ENCODE peak calls at places on chromosome 21, in nine cellular contexts. I, B, F, O, S, V, Z, C and P are unnamed samples.
A peak's percentile ranks its signal among the peaks of the same experiment; 100 is the strongest.

GRCh38 chr21:41768371-41769042 is 1.7 kb upstream of the RIPK4 start:
- DNase-seq in S (peak; percentile 88), F (peak; percentile 29), Z (peak; percentile 51), V (no peak), C (peak; percentile 26), B (peak; percentile 43), I (peak; percentile 89), O (peak; percentile 92), P (peak; percentile 60)

GRCh38 chr21:38878394-38879179 is 72.9 kb downstream of the ETS2 start:
- DNase-seq in V (no peak), I (no peak), O (peak; percentile 31), B (no peak), C (no peak), S (peak; percentile 47), Z (no peak), F (no peak), P (no peak)

GRCh38 chr21:34582506-34583150 is 32.3 kb downstream of the RCAN1 start:
- DNase-seq in Z (no peak), V (no peak), F (peak; percentile 68), I (peak; percentile 67), C (peak; percentile 49), O (peak; percentile 86), B (peak; percentile 73), S (peak; percentile 85), P (peak; percentile 47)

GRCh38 chr21:34092241-34092921 is 19.0 kb downstream of the MRPS6 start:
- DNase-seq in F (no peak), B (no peak), C (peak; percentile 81), V (no peak), Z (no peak), S (no peak), O (no peak), I (no peak), P (no peak)

GRCh38 chr21:16775056-16775455 is 737.8 kb upstream of the CXADR start:
- DNase-seq in V (no peak), I (no peak), S (no peak), F (no peak), O (no peak), B (no peak), C (no peak), Z (no peak), P (no peak)

GRCh38 chr21:34020005-34020847 is 53.2 kb upstream of the MRPS6 start:
- DNase-seq in O (no peak), V (no peak), F (no peak), Z (no peak), C (no peak), B (peak; percentile 34), I (no peak), S (no peak), P (no peak)

GRCh38 chr21:38089763-38090046 is 167.1 kb upstream of the KCNJ15 start:
- DNase-seq in S (no peak), O (no peak), F (no peak), C (no peak), B (no peak), I (no peak), V (no peak), Z (no peak), P (no peak)

GRCh38 chr21:26093094-26093493 is 77.5 kb downstream of the APP start:
- DNase-seq in F (peak; percentile 76), V (no peak), C (no peak), I (no peak), O (peak; percentile 68), B (peak; percentile 34), Z (no peak), S (peak; percentile 74), P (peak; percentile 45)

GRCh38 chr21:34598931-34599400 is 15.9 kb downstream of the RCAN1 start:
- DNase-seq in F (peak; percentile 30), B (peak; percentile 38), C (no peak), V (no peak), O (peak; percentile 89), I (no peak), Z (no peak), S (peak; percentile 53), P (no peak)

GRCh38 chr21:21309510-21309909 is 311.3 kb downstream of the NCAM2 start:
- DNase-seq in V (no peak), B (no peak), O (no peak), F (no peak), S (no peak), I (no peak), C (no peak), Z (no peak), P (no peak)

GRCh38 chr21:26140185-26140584 is 30.4 kb downstream of the APP start:
- DNase-seq in O (peak; percentile 81), S (peak; percentile 89), Z (no peak), B (peak; percentile 99), I (no peak), V (no peak), F (peak; percentile 99), C (peak; percentile 98), P (peak; percentile 99)

GRCh38 chr21:31514598-31514997 is 144.9 kb upstream of the SOD1 start:
- DNase-seq in B (no peak), O (no peak), I (peak; percentile 78), Z (no peak), S (no peak), F (no peak), C (no peak), V (no peak), P (peak; percentile 15)

GRCh38 chr21:44952116-44952928 is 12.5 kb downstream of the SLX9 start:
- DNase-seq in S (no peak), Z (peak; percentile 37), I (no peak), O (no peak), C (no peak), V (no peak), F (no peak), B (no peak), P (no peak)

GRCh38 chr21:44953628-44954021 is 13.8 kb downstream of the SLX9 start:
- DNase-seq in O (no peak), I (no peak), V (no peak), F (no peak), Z (peak; percentile 23), B (no peak), C (no peak), S (no peak), P (no peak)

GRCh38 chr21:44954281-44954771 is 14.5 kb downstream of the SLX9 start:
- DNase-seq in S (no peak), O (no peak), C (no peak), V (no peak), Z (peak; percentile 36), F (no peak), B (no peak), I (no peak), P (no peak)

GRCh38 chr21:44951186-44951915 is 11.5 kb downstream of the SLX9 start:
- DNase-seq in C (no peak), O (no peak), S (no peak), V (no peak), Z (peak; percentile 44), I (no peak), F (no peak), B (no peak), P (no peak)

GRCh38 chr21:44952929-44953627 is 13.2 kb downstream of the SLX9 start:
- DNase-seq in B (no peak), C (no peak), Z (peak; percentile 31), S (no peak), F (no peak), V (no peak), O (no peak), I (no peak), P (no peak)
- H3K36me3 ChIP-seq in B (peaks cover 6% of the 10 kb centered on the region), C (peaks cover 14% of the 10 kb centered on the region), Z (peaks cover 28% of the 10 kb centered on the region), S (no peaks in the 10 kb centered on the region), F (peaks cover 77% of the 10 kb centered on the region), V (no peaks in the 10 kb centered on the region), O (peaks cover 26% of the 10 kb centered on the region), I (peaks cover 15% of the 10 kb centered on the region), P (peaks cover 13% of the 10 kb centered on the region)

DNA sequence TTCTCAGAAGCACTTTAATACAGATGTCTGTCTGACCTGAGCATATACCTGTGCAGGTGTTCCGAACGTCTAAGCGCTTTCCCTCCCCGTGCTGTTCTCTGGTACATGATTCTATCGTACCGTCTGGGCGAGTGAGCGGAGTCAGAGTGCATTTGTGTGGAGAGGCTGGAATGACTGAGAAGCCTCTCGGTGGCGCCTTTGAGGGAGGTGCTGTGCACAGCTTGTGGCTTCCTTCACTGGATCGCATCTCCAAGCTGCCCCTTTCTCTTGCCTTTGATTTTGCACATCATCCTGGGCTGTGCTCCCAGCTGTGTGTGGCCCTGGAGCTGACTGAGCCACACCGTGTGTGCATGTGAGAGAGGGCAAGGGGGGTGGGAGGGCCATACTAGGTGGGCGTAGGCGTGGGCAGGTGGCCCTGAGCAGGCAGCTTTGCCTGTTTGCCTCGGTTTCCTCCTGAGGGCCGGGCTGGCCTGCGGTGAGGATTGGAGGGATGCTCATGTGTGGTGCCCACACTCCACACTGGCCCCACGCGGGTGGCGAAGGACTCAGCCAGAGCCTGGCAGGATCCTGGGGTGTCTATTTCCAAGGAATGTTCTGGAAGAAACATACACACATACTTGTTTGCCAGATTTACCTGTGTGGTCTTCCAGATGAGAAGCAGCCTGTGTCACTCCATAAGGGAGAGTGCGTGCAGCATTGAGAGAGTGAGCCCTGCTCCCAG is 105.3 kb downstream of the ADARB1 start:
- DNase-seq in S (no peak), I (peak; percentile 38), O (no peak), B (no peak), Z (no peak), V (no peak), F (no peak), C (no peak), P (no peak)
- H3K36me3 ChIP-seq in S (peaks cover 20% of the 10 kb centered on the region), I (no peaks in the 10 kb centered on the region), O (peaks cover 5% of the 10 kb centered on the region), B (no peaks in the 10 kb centered on the region), Z (peaks cover 85% of the 10 kb centered on the region), V (no peaks in the 10 kb centered on the region), F (peaks cover 32% of the 10 kb centered on the region), C (peaks cover 14% of the 10 kb centered on the region), P (peaks cover 60% of the 10 kb centered on the region)

DNA sequence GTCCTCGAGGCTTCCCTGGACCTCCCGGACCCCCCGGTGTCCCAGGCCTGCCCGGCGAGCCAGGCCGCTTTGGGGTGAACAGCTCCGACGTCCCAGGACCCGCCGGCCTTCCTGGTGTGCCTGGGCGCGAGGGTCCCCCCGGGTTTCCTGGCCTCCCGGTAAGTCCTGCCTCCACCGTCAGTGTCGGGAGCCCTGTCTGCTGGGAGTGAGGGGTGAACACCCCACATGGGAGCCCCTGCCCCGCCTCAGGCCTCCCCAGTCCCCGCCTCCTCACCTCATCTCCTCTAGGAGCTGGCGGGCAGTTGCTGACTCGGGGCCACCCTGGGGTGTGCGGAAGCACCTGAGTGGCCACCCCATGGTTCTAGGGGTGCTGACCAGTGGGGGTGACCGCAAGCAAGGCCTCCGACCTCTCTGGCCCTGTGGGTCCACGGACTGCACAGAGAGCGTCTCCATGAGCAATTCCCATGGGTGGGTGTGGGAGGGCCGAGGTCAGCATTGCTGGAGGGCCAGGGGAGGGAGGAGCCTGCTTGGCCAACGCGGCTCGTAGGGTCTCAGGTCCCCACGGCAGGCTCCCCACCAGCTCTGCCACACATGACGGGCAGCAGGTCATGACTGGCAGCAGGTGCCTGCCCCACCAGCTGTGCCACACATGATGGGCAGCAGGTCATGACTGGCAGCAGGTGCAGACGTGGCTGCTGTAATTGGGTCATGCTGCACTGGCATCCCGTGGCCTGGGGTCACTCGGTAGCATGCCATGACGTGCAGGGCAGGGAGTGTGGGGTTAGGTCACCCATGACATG is 61.3 kb downstream of the SLC19A1 start:
- DNase-seq in S (no peak), O (no peak), F (no peak), Z (no peak), C (no peak), B (no peak), V (no peak), I (no peak), P (no peak)
- H3K36me3 ChIP-seq in S (no peaks in the 10 kb centered on the region), O (no peaks in the 10 kb centered on the region), F (peaks cover 90% of the 10 kb centered on the region), Z (peaks cover 28% of the 10 kb centered on the region), C (peaks cover 47% of the 10 kb centered on the region), B (peaks cover 19% of the 10 kb centered on the region), V (no peaks in the 10 kb centered on the region), I (peaks cover 82% of the 10 kb centered on the region), P (peaks cover 73% of the 10 kb centered on the region)

DNA sequence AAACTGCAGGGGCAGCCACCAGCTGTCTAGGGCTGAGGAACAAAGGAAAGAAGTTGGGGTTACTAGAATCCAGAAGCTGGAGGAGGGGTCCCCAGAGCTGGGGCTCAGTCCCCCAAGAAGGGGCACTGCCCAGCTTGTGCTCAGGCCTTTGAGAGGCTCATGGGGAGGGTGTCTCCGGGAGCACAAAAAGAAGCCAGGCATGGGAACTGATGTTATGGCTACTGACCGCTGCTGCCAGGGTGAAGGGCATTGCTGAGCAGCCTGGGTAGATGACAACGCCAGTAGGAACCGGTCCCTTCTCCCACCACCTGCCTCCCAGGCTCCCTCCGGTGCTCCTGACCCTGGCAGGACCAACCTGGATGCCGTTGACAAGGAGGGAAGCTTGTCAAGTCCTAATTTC is 762.5 kb upstream of the TPTE start:
- DNase-seq in V (no peak), O (no peak), C (no peak), B (no peak), Z (no peak), I (no peak), F (no peak), S (no peak), P (no peak)
- H3K36me3 ChIP-seq in V (no peaks in the 10 kb centered on the region), O (no peaks in the 10 kb centered on the region), C (no peaks in the 10 kb centered on the region), B (no peaks in the 10 kb centered on the region), Z (no peaks in the 10 kb centered on the region), I (no peaks in the 10 kb centered on the region), F (no peaks in the 10 kb centered on the region), S (no peaks in the 10 kb centered on the region), P (no peaks in the 10 kb centered on the region)